ENCODE peak calls at places on chromosomes 13 and 19, in eight cellular contexts. One of them, this sample, is unnamed.

GRCh38 chr13:72544042-72544441 is 183.4 kb downstream of the MZT1 start:
- DNase-seq in RWPE1: no peak
- DNase-seq in HepG2: no peak
- DNase-seq in neural progenitor cell: no peak
- DNase-seq in cardiac muscle cell: no peak
- DNase-seq in right lobe of liver: no peak
- DNase-seq in breast epithelium: no peak
- DNase-seq in prostate gland: no peak
- DNase-seq in this sample: no peak

GRCh38 chr19:12628040-12629022 is 17.6 kb downstream of the ZNF791 start:
- DNase-seq in RWPE1: no peak
- DNase-seq in HepG2: no peak
- DNase-seq in neural progenitor cell: no peak
- DNase-seq in cardiac muscle cell: no peak
- DNase-seq in right lobe of liver: no peak
- DNase-seq in breast epithelium: no peak
- DNase-seq in prostate gland: no peak
- DNase-seq in this sample: no peak

GRCh38 chr13:83503424-83503823 is 378.9 kb downstream of the SLITRK1 start:
- DNase-seq in RWPE1: no peak
- DNase-seq in HepG2: no peak
- DNase-seq in neural progenitor cell: no peak
- DNase-seq in cardiac muscle cell: peak; percentile 15
- DNase-seq in right lobe of liver: no peak
- DNase-seq in breast epithelium: no peak
- DNase-seq in prostate gland: no peak
- DNase-seq in this sample: no peak

GRCh38 chr13:46615888-46616531 is 63.0 kb downstream of the LRCH1 start:
- DNase-seq in RWPE1: no peak
- DNase-seq in HepG2: no peak
- DNase-seq in neural progenitor cell: no peak
- DNase-seq in cardiac muscle cell: peak; percentile 44
- DNase-seq in right lobe of liver: no peak
- DNase-seq in breast epithelium: no peak
- DNase-seq in prostate gland: no peak
- DNase-seq in this sample: no peak

GRCh38 chr19:1164684-1165531 is 9.2 kb downstream of the SBNO2 start:
- DNase-seq in RWPE1: no peak
- DNase-seq in HepG2: no peak
- DNase-seq in neural progenitor cell: no peak
- DNase-seq in cardiac muscle cell: no peak
- DNase-seq in right lobe of liver: peak; percentile 67
- DNase-seq in breast epithelium: no peak
- DNase-seq in prostate gland: no peak
- DNase-seq in this sample: no peak

GRCh38 chr13:86052141-86052540 is 252.9 kb upstream of the SLITRK6 start:
- DNase-seq in RWPE1: no peak
- DNase-seq in HepG2: no peak
- DNase-seq in neural progenitor cell: no peak
- DNase-seq in cardiac muscle cell: no peak
- DNase-seq in right lobe of liver: no peak
- DNase-seq in breast epithelium: no peak
- DNase-seq in prostate gland: no peak
- DNase-seq in this sample: no peak

GRCh38 chr13:114071441-114071840 is 61.0 kb downstream of the RASA3 start:
- DNase-seq in RWPE1: no peak
- DNase-seq in HepG2: no peak
- DNase-seq in neural progenitor cell: peak; percentile 93
- DNase-seq in cardiac muscle cell: no peak
- DNase-seq in right lobe of liver: peak; percentile 8
- DNase-seq in breast epithelium: peak; percentile 34
- DNase-seq in prostate gland: no peak
- DNase-seq in this sample: no peak

GRCh38 chr13:42992585-42993122 is 613 bp upstream of the EPSTI1 start:
- DNase-seq in RWPE1: no peak
- DNase-seq in HepG2: no peak
- DNase-seq in neural progenitor cell: no peak
- DNase-seq in cardiac muscle cell: no peak
- DNase-seq in right lobe of liver: no peak
- DNase-seq in breast epithelium: no peak
- DNase-seq in prostate gland: no peak
- DNase-seq in this sample: no peak

DNA sequence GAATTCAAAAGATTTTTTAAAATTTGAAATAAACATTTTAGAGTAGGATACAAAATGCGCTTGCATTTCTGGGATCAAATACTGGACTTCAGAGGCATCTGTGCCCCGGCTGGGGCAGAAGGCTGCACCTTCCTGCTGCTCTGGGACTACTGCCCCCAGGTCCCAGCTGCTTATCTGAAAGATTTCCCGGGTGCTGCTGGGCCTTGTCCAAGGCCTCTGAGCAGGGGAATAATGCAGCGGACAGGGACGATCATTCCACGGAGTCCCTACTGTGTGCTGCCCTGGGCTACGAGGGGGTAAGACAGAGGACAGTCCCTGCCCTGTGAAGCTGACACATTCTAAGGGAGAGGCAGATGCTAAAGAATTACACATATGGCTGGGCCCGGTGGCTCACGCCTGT is 33.1 kb upstream of the NCCRP1 start:
- DNase-seq in RWPE1: no peak
- DNase-seq in HepG2: no peak
- DNase-seq in neural progenitor cell: no peak
- DNase-seq in cardiac muscle cell: no peak
- DNase-seq in right lobe of liver: no peak
- DNase-seq in breast epithelium: no peak
- DNase-seq in prostate gland: no peak
- DNase-seq in this sample: no peak
- H3K27ac ChIP-seq in RWPE1: no peak overlapping the region
- H3K27ac ChIP-seq in HepG2: no peak overlapping the region
- H3K27ac ChIP-seq in neural progenitor cell: no peak overlapping the region
- H3K27ac ChIP-seq in cardiac muscle cell: no peak overlapping the region
- H3K27ac ChIP-seq in right lobe of liver: no peak overlapping the region
- H3K27ac ChIP-seq in breast epithelium: no peak overlapping the region
- H3K27ac ChIP-seq in prostate gland: no peak overlapping the region
- H3K27ac ChIP-seq in this sample: no peak overlapping the region

DNA sequence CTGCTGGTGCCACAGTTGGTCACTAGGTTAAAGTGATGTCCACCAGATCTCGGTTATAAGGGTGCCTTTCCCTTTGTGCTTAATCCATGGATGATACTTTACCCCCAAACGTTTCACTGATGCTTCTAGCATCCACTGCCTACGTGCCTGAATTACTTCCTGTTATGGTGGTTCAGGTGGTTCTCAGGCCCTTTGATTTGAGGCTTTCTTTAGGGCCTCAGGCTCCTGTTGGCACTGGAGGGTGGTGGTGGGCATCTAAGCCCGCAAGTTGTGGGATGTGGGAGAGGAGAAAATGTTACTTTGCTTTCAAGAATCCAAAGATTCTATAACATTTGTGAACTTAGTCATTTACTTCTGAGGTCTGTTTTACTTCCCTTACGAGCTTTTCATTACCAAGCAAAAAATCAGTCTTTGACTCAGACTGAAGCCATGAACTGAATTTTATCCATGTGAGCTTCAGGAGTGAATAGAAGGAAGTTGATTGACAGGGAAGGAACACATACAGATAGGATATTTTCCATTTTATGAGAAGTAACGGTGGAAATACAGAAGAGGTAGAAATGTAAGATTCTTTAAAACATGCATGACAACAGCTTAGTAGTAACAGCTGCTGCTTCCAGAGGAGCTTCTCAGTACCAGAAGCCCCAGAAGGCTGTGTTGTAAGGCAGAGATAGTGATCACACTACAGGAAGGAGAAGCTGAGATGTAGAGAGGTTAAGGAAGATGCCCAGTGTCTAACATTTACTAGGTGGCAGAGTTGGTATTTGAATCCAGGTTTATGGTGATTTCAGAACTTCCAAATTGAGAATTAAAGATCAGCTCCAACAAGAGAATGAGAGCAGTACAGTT is 65.0 kb downstream of the ARHGEF7 start:
- DNase-seq in RWPE1: no peak
- DNase-seq in HepG2: no peak
- DNase-seq in neural progenitor cell: no peak
- DNase-seq in cardiac muscle cell: no peak
- DNase-seq in right lobe of liver: no peak
- DNase-seq in breast epithelium: no peak
- DNase-seq in prostate gland: no peak
- DNase-seq in this sample: no peak
- H3K27ac ChIP-seq in RWPE1: no peak overlapping the region
- H3K27ac ChIP-seq in HepG2: no peak overlapping the region
- H3K27ac ChIP-seq in neural progenitor cell: no peak overlapping the region
- H3K27ac ChIP-seq in cardiac muscle cell: no peak overlapping the region
- H3K27ac ChIP-seq in right lobe of liver: no peak overlapping the region
- H3K27ac ChIP-seq in breast epithelium: peak overlapping the region; percentile 24
- H3K27ac ChIP-seq in prostate gland: no peak overlapping the region
- H3K27ac ChIP-seq in this sample: no peak overlapping the region

DNA sequence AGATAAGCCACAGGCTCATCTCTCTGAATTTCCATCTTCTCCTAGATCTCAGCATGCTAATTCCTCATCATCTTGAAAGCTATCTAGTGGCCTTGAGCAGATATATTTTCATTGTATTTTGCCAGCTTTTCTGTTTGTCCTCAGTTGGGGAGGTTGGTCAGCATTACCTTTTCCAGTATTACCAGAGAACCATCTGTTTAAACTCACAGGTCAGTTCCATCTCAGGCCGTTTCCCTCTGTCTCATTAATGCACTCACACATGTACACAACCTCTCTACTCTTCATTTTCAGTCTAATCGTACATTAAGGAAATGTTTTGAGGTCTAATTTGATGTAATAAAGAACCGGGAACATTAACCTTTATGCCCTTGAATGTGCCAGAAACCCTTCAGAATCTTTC is 29.7 kb downstream of the USPL1 start:
- DNase-seq in RWPE1: no peak
- DNase-seq in HepG2: no peak
- DNase-seq in neural progenitor cell: no peak
- DNase-seq in cardiac muscle cell: no peak
- DNase-seq in right lobe of liver: no peak
- DNase-seq in breast epithelium: no peak
- DNase-seq in prostate gland: no peak
- DNase-seq in this sample: no peak
- H3K27ac ChIP-seq in RWPE1: no peak overlapping the region
- H3K27ac ChIP-seq in HepG2: no peak overlapping the region
- H3K27ac ChIP-seq in neural progenitor cell: no peak overlapping the region
- H3K27ac ChIP-seq in cardiac muscle cell: no peak overlapping the region
- H3K27ac ChIP-seq in right lobe of liver: peak overlapping the region; percentile 36
- H3K27ac ChIP-seq in breast epithelium: no peak overlapping the region
- H3K27ac ChIP-seq in prostate gland: peak overlapping the region; percentile 0
- H3K27ac ChIP-seq in this sample: no peak overlapping the region

DNA sequence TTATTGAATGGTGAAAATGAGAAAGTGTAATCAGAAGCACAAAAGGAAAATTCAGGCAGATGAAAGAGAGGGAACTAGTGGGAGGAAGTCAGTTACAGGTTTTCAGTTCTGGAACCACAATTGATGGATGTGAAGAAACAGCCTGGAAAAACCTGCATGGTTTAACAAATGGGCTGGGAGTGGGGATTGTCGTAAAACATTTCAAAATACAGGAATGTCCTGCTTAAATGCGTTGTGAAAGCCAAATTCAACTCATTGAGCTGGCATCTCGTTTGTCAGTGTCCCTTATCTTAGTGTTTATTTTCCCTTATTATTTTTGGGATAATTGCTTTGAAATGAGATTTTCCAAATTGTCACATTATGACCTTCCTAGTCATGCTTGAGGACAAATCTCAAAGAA is 106.5 kb upstream of the RFC3 start:
- DNase-seq in RWPE1: no peak
- DNase-seq in HepG2: no peak
- DNase-seq in neural progenitor cell: no peak
- DNase-seq in cardiac muscle cell: peak; percentile 14
- DNase-seq in right lobe of liver: no peak
- DNase-seq in breast epithelium: no peak
- DNase-seq in prostate gland: no peak
- DNase-seq in this sample: no peak
- H3K27ac ChIP-seq in RWPE1: no peak overlapping the region
- H3K27ac ChIP-seq in HepG2: no peak overlapping the region
- H3K27ac ChIP-seq in neural progenitor cell: no peak overlapping the region
- H3K27ac ChIP-seq in cardiac muscle cell: no peak overlapping the region
- H3K27ac ChIP-seq in right lobe of liver: no peak overlapping the region
- H3K27ac ChIP-seq in breast epithelium: no peak overlapping the region
- H3K27ac ChIP-seq in prostate gland: no peak overlapping the region
- H3K27ac ChIP-seq in this sample: no peak overlapping the region

GRCh38 chr19:41307090-41307875 is 2.7 kb upstream of the CCDC97 start:
- DNase-seq in RWPE1: no peak
- DNase-seq in HepG2: no peak
- DNase-seq in neural progenitor cell: no peak
- DNase-seq in cardiac muscle cell: no peak
- DNase-seq in right lobe of liver: no peak
- DNase-seq in breast epithelium: no peak
- DNase-seq in prostate gland: no peak
- DNase-seq in this sample: no peak
- H3K27ac ChIP-seq in RWPE1: peak overlapping the region; percentile 97
- H3K27ac ChIP-seq in HepG2: no peak overlapping the region
- H3K27ac ChIP-seq in neural progenitor cell: peak overlapping the region; percentile 85
- H3K27ac ChIP-seq in cardiac muscle cell: peak overlapping the region; percentile 76
- H3K27ac ChIP-seq in right lobe of liver: peak overlapping the region; percentile 28
- H3K27ac ChIP-seq in breast epithelium: peak overlapping the region; percentile 98
- H3K27ac ChIP-seq in prostate gland: no peak overlapping the region
- H3K27ac ChIP-seq in this sample: peak overlapping the region; percentile 95

DNA sequence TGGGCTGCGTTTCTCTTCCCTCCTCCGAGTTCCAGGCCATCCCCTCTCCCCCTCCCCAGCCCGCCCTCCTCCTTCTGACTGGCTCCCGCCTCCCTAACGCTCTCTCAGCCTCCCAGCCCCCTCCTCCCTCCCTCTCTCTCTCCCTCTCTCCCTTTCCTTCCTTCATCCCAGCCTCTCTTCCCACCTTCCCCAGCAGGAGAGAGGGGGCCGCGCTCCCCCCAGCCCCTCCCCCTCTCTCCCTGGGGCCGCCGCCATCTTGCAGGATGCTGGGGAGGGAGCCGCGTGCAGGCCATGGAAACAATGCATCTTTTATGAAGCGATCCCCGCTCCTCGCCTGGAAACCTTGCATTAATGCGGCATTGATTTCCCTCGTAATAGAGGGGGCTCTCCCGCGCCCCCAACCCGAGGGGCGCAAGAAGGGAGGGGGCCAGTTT is 42.6 kb upstream of the ADGRL1 start:
- DNase-seq in RWPE1: no peak
- DNase-seq in HepG2: no peak
- DNase-seq in neural progenitor cell: peak; percentile 93
- DNase-seq in cardiac muscle cell: peak; percentile 91
- DNase-seq in right lobe of liver: no peak
- DNase-seq in breast epithelium: no peak
- DNase-seq in prostate gland: peak; percentile 4
- DNase-seq in this sample: no peak
- H3K27ac ChIP-seq in RWPE1: peak overlapping the region; percentile 47
- H3K27ac ChIP-seq in HepG2: no peak overlapping the region
- H3K27ac ChIP-seq in neural progenitor cell: peak overlapping the region; percentile 95
- H3K27ac ChIP-seq in cardiac muscle cell: no peak overlapping the region
- H3K27ac ChIP-seq in right lobe of liver: no peak overlapping the region
- H3K27ac ChIP-seq in breast epithelium: peak overlapping the region; percentile 76
- H3K27ac ChIP-seq in prostate gland: peak overlapping the region; percentile 28
- H3K27ac ChIP-seq in this sample: no peak overlapping the region